ENCODE peak calls at places on chromosomes 3 and 15, in five cellular contexts. One of them, this sample, is unnamed.

GRCh38 chr3:101862453-101863165 is 13.3 kb downstream of the NFKBIZ start:
- DNase-seq in sigmoid colon: no peak
- DNase-seq in stimulated activated CD8-positive, alpha-beta memory T cell treated with anti-CD3 and anti-CD28 coated beads, Interleukin-15, amount 100 ng/mL, for 4 hours: no peak
- DNase-seq in stimulated activated CD4-positive, alpha-beta T cell treated with anti-CD3 and anti-CD28 coated beads, Interleukin-2, amount 100 ng/mL, for 4 hours: no peak
- DNase-seq in HTR-8/SVneo: no peak
- DNase-seq in this sample: peak; percentile 17

GRCh38 chr3:182389041-182389815 is 404.1 kb upstream of the ATP11B start:
- DNase-seq in sigmoid colon: no peak
- DNase-seq in stimulated activated CD8-positive, alpha-beta memory T cell treated with anti-CD3 and anti-CD28 coated beads, Interleukin-15, amount 100 ng/mL, for 4 hours: no peak
- DNase-seq in stimulated activated CD4-positive, alpha-beta T cell treated with anti-CD3 and anti-CD28 coated beads, Interleukin-2, amount 100 ng/mL, for 4 hours: no peak
- DNase-seq in HTR-8/SVneo: no peak
- DNase-seq in this sample: no peak

GRCh38 chr3:46585799-46586693 is 19.9 kb upstream of the LRRC2 start:
- DNase-seq in sigmoid colon: no peak
- DNase-seq in stimulated activated CD8-positive, alpha-beta memory T cell treated with anti-CD3 and anti-CD28 coated beads, Interleukin-15, amount 100 ng/mL, for 4 hours: no peak
- DNase-seq in stimulated activated CD4-positive, alpha-beta T cell treated with anti-CD3 and anti-CD28 coated beads, Interleukin-2, amount 100 ng/mL, for 4 hours: no peak
- DNase-seq in HTR-8/SVneo: no peak
- DNase-seq in this sample: no peak

GRCh38 chr3:49761661-49762060 is 24.7 kb downstream of the IP6K1 start:
- DNase-seq in sigmoid colon: no peak
- DNase-seq in stimulated activated CD8-positive, alpha-beta memory T cell treated with anti-CD3 and anti-CD28 coated beads, Interleukin-15, amount 100 ng/mL, for 4 hours: no peak
- DNase-seq in stimulated activated CD4-positive, alpha-beta T cell treated with anti-CD3 and anti-CD28 coated beads, Interleukin-2, amount 100 ng/mL, for 4 hours: no peak
- DNase-seq in HTR-8/SVneo: no peak
- DNase-seq in this sample: no peak

GRCh38 chr15:98714906-98715305 is 66.6 kb downstream of the IGF1R start:
- DNase-seq in sigmoid colon: no peak
- DNase-seq in stimulated activated CD8-positive, alpha-beta memory T cell treated with anti-CD3 and anti-CD28 coated beads, Interleukin-15, amount 100 ng/mL, for 4 hours: no peak
- DNase-seq in stimulated activated CD4-positive, alpha-beta T cell treated with anti-CD3 and anti-CD28 coated beads, Interleukin-2, amount 100 ng/mL, for 4 hours: no peak
- DNase-seq in HTR-8/SVneo: no peak
- DNase-seq in this sample: no peak

GRCh38 chr3:113018461-113019181 is 27.8 kb downstream of the GTPBP8 start:
- DNase-seq in sigmoid colon: no peak
- DNase-seq in stimulated activated CD8-positive, alpha-beta memory T cell treated with anti-CD3 and anti-CD28 coated beads, Interleukin-15, amount 100 ng/mL, for 4 hours: no peak
- DNase-seq in stimulated activated CD4-positive, alpha-beta T cell treated with anti-CD3 and anti-CD28 coated beads, Interleukin-2, amount 100 ng/mL, for 4 hours: no peak
- DNase-seq in HTR-8/SVneo: no peak
- DNase-seq in this sample: peak; percentile 24

GRCh38 chr3:179186426-179186825 is 38.3 kb downstream of the PIK3CA start:
- DNase-seq in sigmoid colon: no peak
- DNase-seq in stimulated activated CD8-positive, alpha-beta memory T cell treated with anti-CD3 and anti-CD28 coated beads, Interleukin-15, amount 100 ng/mL, for 4 hours: no peak
- DNase-seq in stimulated activated CD4-positive, alpha-beta T cell treated with anti-CD3 and anti-CD28 coated beads, Interleukin-2, amount 100 ng/mL, for 4 hours: no peak
- DNase-seq in HTR-8/SVneo: no peak
- DNase-seq in this sample: peak; percentile 47

GRCh38 chr3:142154186-142154585 is 4.8 kb upstream of the TFDP2 start:
- DNase-seq in sigmoid colon: no peak
- DNase-seq in stimulated activated CD8-positive, alpha-beta memory T cell treated with anti-CD3 and anti-CD28 coated beads, Interleukin-15, amount 100 ng/mL, for 4 hours: no peak
- DNase-seq in stimulated activated CD4-positive, alpha-beta T cell treated with anti-CD3 and anti-CD28 coated beads, Interleukin-2, amount 100 ng/mL, for 4 hours: no peak
- DNase-seq in HTR-8/SVneo: no peak
- DNase-seq in this sample: no peak

GRCh38 chr3:144692488-144692887 is 720.9 kb downstream of the DIPK2A start:
- DNase-seq in sigmoid colon: no peak
- DNase-seq in stimulated activated CD8-positive, alpha-beta memory T cell treated with anti-CD3 and anti-CD28 coated beads, Interleukin-15, amount 100 ng/mL, for 4 hours: no peak
- DNase-seq in stimulated activated CD4-positive, alpha-beta T cell treated with anti-CD3 and anti-CD28 coated beads, Interleukin-2, amount 100 ng/mL, for 4 hours: no peak
- DNase-seq in HTR-8/SVneo: no peak
- DNase-seq in this sample: no peak

GRCh38 chr3:156416846-156417581 is 137.9 kb downstream of the SSR3 start:
- DNase-seq in sigmoid colon: no peak
- DNase-seq in stimulated activated CD8-positive, alpha-beta memory T cell treated with anti-CD3 and anti-CD28 coated beads, Interleukin-15, amount 100 ng/mL, for 4 hours: no peak
- DNase-seq in stimulated activated CD4-positive, alpha-beta T cell treated with anti-CD3 and anti-CD28 coated beads, Interleukin-2, amount 100 ng/mL, for 4 hours: no peak
- DNase-seq in HTR-8/SVneo: no peak
- DNase-seq in this sample: peak; percentile 90

GRCh38 chr15:66233487-66234415 is 19.8 kb downstream of the MEGF11 start:
- DNase-seq in sigmoid colon: no peak
- DNase-seq in stimulated activated CD8-positive, alpha-beta memory T cell treated with anti-CD3 and anti-CD28 coated beads, Interleukin-15, amount 100 ng/mL, for 4 hours: no peak
- DNase-seq in stimulated activated CD4-positive, alpha-beta T cell treated with anti-CD3 and anti-CD28 coated beads, Interleukin-2, amount 100 ng/mL, for 4 hours: no peak
- DNase-seq in HTR-8/SVneo: no peak
- DNase-seq in this sample: peak; percentile 28

GRCh38 chr3:54917862-54918261 is 10.0 kb downstream of the LRTM1 start:
- DNase-seq in sigmoid colon: no peak
- DNase-seq in stimulated activated CD8-positive, alpha-beta memory T cell treated with anti-CD3 and anti-CD28 coated beads, Interleukin-15, amount 100 ng/mL, for 4 hours: no peak
- DNase-seq in stimulated activated CD4-positive, alpha-beta T cell treated with anti-CD3 and anti-CD28 coated beads, Interleukin-2, amount 100 ng/mL, for 4 hours: no peak
- DNase-seq in HTR-8/SVneo: no peak
- DNase-seq in this sample: no peak

GRCh38 chr3:47432673-47433072 is 43.1 kb downstream of the SCAP start:
- DNase-seq in sigmoid colon: no peak
- DNase-seq in stimulated activated CD8-positive, alpha-beta memory T cell treated with anti-CD3 and anti-CD28 coated beads, Interleukin-15, amount 100 ng/mL, for 4 hours: no peak
- DNase-seq in stimulated activated CD4-positive, alpha-beta T cell treated with anti-CD3 and anti-CD28 coated beads, Interleukin-2, amount 100 ng/mL, for 4 hours: no peak
- DNase-seq in HTR-8/SVneo: no peak
- DNase-seq in this sample: no peak

GRCh38 chr15:29938701-29939340 is 116.6 kb upstream of the TJP1 start:
- DNase-seq in sigmoid colon: no peak
- DNase-seq in stimulated activated CD8-positive, alpha-beta memory T cell treated with anti-CD3 and anti-CD28 coated beads, Interleukin-15, amount 100 ng/mL, for 4 hours: no peak
- DNase-seq in stimulated activated CD4-positive, alpha-beta T cell treated with anti-CD3 and anti-CD28 coated beads, Interleukin-2, amount 100 ng/mL, for 4 hours: no peak
- DNase-seq in HTR-8/SVneo: no peak
- DNase-seq in this sample: no peak

GRCh38 chr3:17515445-17516227 is 226.8 kb downstream of the TBC1D5 start:
- DNase-seq in sigmoid colon: no peak
- DNase-seq in stimulated activated CD8-positive, alpha-beta memory T cell treated with anti-CD3 and anti-CD28 coated beads, Interleukin-15, amount 100 ng/mL, for 4 hours: no peak
- DNase-seq in stimulated activated CD4-positive, alpha-beta T cell treated with anti-CD3 and anti-CD28 coated beads, Interleukin-2, amount 100 ng/mL, for 4 hours: no peak
- DNase-seq in HTR-8/SVneo: no peak
- DNase-seq in this sample: no peak

GRCh38 chr3:33791477-33792166 is 6.8 kb upstream of the PDCD6IP start:
- DNase-seq in sigmoid colon: no peak
- DNase-seq in stimulated activated CD8-positive, alpha-beta memory T cell treated with anti-CD3 and anti-CD28 coated beads, Interleukin-15, amount 100 ng/mL, for 4 hours: no peak
- DNase-seq in stimulated activated CD4-positive, alpha-beta T cell treated with anti-CD3 and anti-CD28 coated beads, Interleukin-2, amount 100 ng/mL, for 4 hours: no peak
- DNase-seq in HTR-8/SVneo: no peak
- DNase-seq in this sample: peak; percentile 59

GRCh38 chr15:58015565-58015964 is 49.9 kb downstream of the ALDH1A2 start:
- DNase-seq in sigmoid colon: no peak
- DNase-seq in stimulated activated CD8-positive, alpha-beta memory T cell treated with anti-CD3 and anti-CD28 coated beads, Interleukin-15, amount 100 ng/mL, for 4 hours: no peak
- DNase-seq in stimulated activated CD4-positive, alpha-beta T cell treated with anti-CD3 and anti-CD28 coated beads, Interleukin-2, amount 100 ng/mL, for 4 hours: no peak
- DNase-seq in HTR-8/SVneo: no peak
- DNase-seq in this sample: peak; percentile 33

This sample was measured in LHCN-M2.